ENCODE peak calls at places on chromosomes 4 and X, in eight cellular contexts. One of them, this sample, is unnamed.

GRCh38 chr4:4519296-4519898 is 22.5 kb downstream of the STX18 start:
- DNase-seq in H1: no peak
- DNase-seq in transverse colon: no peak
- DNase-seq in left cardiac atrium: no peak
- DNase-seq in stimulated activated CD4-positive, alpha-beta T cell treated with anti-CD3 and anti-CD28 coated beads, Interleukin-4, amount 100 ng/mL, for 4 hours: no peak
- DNase-seq in caudate nucleus: no peak
- DNase-seq in cardiac muscle cell: peak; percentile 23
- DNase-seq in psoas muscle: no peak
- DNase-seq in this sample: no peak

GRCh38 chr4:113683143-113683542 is 78.4 kb downstream of the CAMK2D start:
- DNase-seq in H1: no peak
- DNase-seq in transverse colon: peak; percentile 48
- DNase-seq in left cardiac atrium: no peak
- DNase-seq in stimulated activated CD4-positive, alpha-beta T cell treated with anti-CD3 and anti-CD28 coated beads, Interleukin-4, amount 100 ng/mL, for 4 hours: peak; percentile 61
- DNase-seq in caudate nucleus: no peak
- DNase-seq in cardiac muscle cell: no peak
- DNase-seq in psoas muscle: no peak
- DNase-seq in this sample: no peak

GRCh38 chr4:6474053-6474568 is 1.7 kb upstream of the PPP2R2C start:
- DNase-seq in H1: no peak
- DNase-seq in transverse colon: no peak
- DNase-seq in left cardiac atrium: no peak
- DNase-seq in stimulated activated CD4-positive, alpha-beta T cell treated with anti-CD3 and anti-CD28 coated beads, Interleukin-4, amount 100 ng/mL, for 4 hours: no peak
- DNase-seq in caudate nucleus: no peak
- DNase-seq in cardiac muscle cell: no peak
- DNase-seq in psoas muscle: no peak
- DNase-seq in this sample: peak; percentile 45

GRCh38 chrX:41688154-41688553 is 619 bp upstream of the GPR34 start:
- DNase-seq in H1: no peak
- DNase-seq in transverse colon: no peak
- DNase-seq in left cardiac atrium: no peak
- DNase-seq in stimulated activated CD4-positive, alpha-beta T cell treated with anti-CD3 and anti-CD28 coated beads, Interleukin-4, amount 100 ng/mL, for 4 hours: no peak
- DNase-seq in caudate nucleus: no peak
- DNase-seq in cardiac muscle cell: no peak
- DNase-seq in psoas muscle: no peak
- DNase-seq in this sample: no peak

GRCh38 chr4:163166041-163166579 is 580 bp downstream of the NAF1 start:
- DNase-seq in H1: no peak
- DNase-seq in transverse colon: peak; percentile 47
- DNase-seq in left cardiac atrium: peak; percentile 55
- DNase-seq in stimulated activated CD4-positive, alpha-beta T cell treated with anti-CD3 and anti-CD28 coated beads, Interleukin-4, amount 100 ng/mL, for 4 hours: peak; percentile 52
- DNase-seq in caudate nucleus: peak; percentile 63
- DNase-seq in cardiac muscle cell: peak; percentile 78
- DNase-seq in psoas muscle: peak; percentile 53
- DNase-seq in this sample: peak; percentile 59

GRCh38 chr4:86895692-86896488 is 3.7 kb upstream of the C4orf36 start:
- DNase-seq in H1: no peak
- DNase-seq in transverse colon: no peak
- DNase-seq in left cardiac atrium: no peak
- DNase-seq in stimulated activated CD4-positive, alpha-beta T cell treated with anti-CD3 and anti-CD28 coated beads, Interleukin-4, amount 100 ng/mL, for 4 hours: no peak
- DNase-seq in caudate nucleus: no peak
- DNase-seq in cardiac muscle cell: peak; percentile 79
- DNase-seq in psoas muscle: no peak
- DNase-seq in this sample: peak; percentile 21

GRCh38 chr4:54001558-54002365 is 62.6 kb downstream of the CHIC2 start:
- DNase-seq in H1: peak; percentile 5
- DNase-seq in transverse colon: no peak
- DNase-seq in left cardiac atrium: no peak
- DNase-seq in stimulated activated CD4-positive, alpha-beta T cell treated with anti-CD3 and anti-CD28 coated beads, Interleukin-4, amount 100 ng/mL, for 4 hours: no peak
- DNase-seq in caudate nucleus: no peak
- DNase-seq in cardiac muscle cell: no peak
- DNase-seq in psoas muscle: no peak
- DNase-seq in this sample: no peak

GRCh38 chrX:55738969-55739368 is 21.4 kb downstream of the RRAGB start:
- DNase-seq in H1: no peak
- DNase-seq in transverse colon: no peak
- DNase-seq in left cardiac atrium: no peak
- DNase-seq in stimulated activated CD4-positive, alpha-beta T cell treated with anti-CD3 and anti-CD28 coated beads, Interleukin-4, amount 100 ng/mL, for 4 hours: no peak
- DNase-seq in caudate nucleus: no peak
- DNase-seq in cardiac muscle cell: no peak
- DNase-seq in psoas muscle: no peak
- DNase-seq in this sample: no peak

GRCh38 chrX:47574609-47575325 is 7.5 kb upstream of the TIMP1 start:
- DNase-seq in H1: no peak
- DNase-seq in transverse colon: no peak
- DNase-seq in left cardiac atrium: no peak
- DNase-seq in stimulated activated CD4-positive, alpha-beta T cell treated with anti-CD3 and anti-CD28 coated beads, Interleukin-4, amount 100 ng/mL, for 4 hours: no peak
- DNase-seq in caudate nucleus: no peak
- DNase-seq in cardiac muscle cell: peak; percentile 47
- DNase-seq in psoas muscle: no peak
- DNase-seq in this sample: no peak

GRCh38 chr4:152970102-152970820 is 34.1 kb downstream of the FHDC1 start:
- DNase-seq in H1: no peak
- DNase-seq in transverse colon: no peak
- DNase-seq in left cardiac atrium: no peak
- DNase-seq in stimulated activated CD4-positive, alpha-beta T cell treated with anti-CD3 and anti-CD28 coated beads, Interleukin-4, amount 100 ng/mL, for 4 hours: no peak
- DNase-seq in caudate nucleus: no peak
- DNase-seq in cardiac muscle cell: no peak
- DNase-seq in psoas muscle: no peak
- DNase-seq in this sample: no peak

GRCh38 chrX:13266641-13267420 is 53.0 kb downstream of the ATXN3L start:
- DNase-seq in H1: no peak
- DNase-seq in transverse colon: no peak
- DNase-seq in left cardiac atrium: no peak
- DNase-seq in stimulated activated CD4-positive, alpha-beta T cell treated with anti-CD3 and anti-CD28 coated beads, Interleukin-4, amount 100 ng/mL, for 4 hours: no peak
- DNase-seq in caudate nucleus: no peak
- DNase-seq in cardiac muscle cell: no peak
- DNase-seq in psoas muscle: no peak
- DNase-seq in this sample: no peak

GRCh38 chr4:66927937-66928336 is 617.4 kb downstream of the CENPC start:
- DNase-seq in H1: no peak
- DNase-seq in transverse colon: no peak
- DNase-seq in left cardiac atrium: no peak
- DNase-seq in stimulated activated CD4-positive, alpha-beta T cell treated with anti-CD3 and anti-CD28 coated beads, Interleukin-4, amount 100 ng/mL, for 4 hours: no peak
- DNase-seq in caudate nucleus: no peak
- DNase-seq in cardiac muscle cell: peak; percentile 69
- DNase-seq in psoas muscle: no peak
- DNase-seq in this sample: no peak

GRCh38 chr4:164874791-164875190 is 2.2 kb upstream of the APELA start:
- DNase-seq in H1: no peak
- DNase-seq in transverse colon: no peak
- DNase-seq in left cardiac atrium: no peak
- DNase-seq in stimulated activated CD4-positive, alpha-beta T cell treated with anti-CD3 and anti-CD28 coated beads, Interleukin-4, amount 100 ng/mL, for 4 hours: no peak
- DNase-seq in caudate nucleus: no peak
- DNase-seq in cardiac muscle cell: no peak
- DNase-seq in psoas muscle: no peak
- DNase-seq in this sample: no peak

GRCh38 chrX:118574666-118575065 is 79.1 kb downstream of the DOCK11 start:
- DNase-seq in H1: no peak
- DNase-seq in transverse colon: no peak
- DNase-seq in left cardiac atrium: no peak
- DNase-seq in stimulated activated CD4-positive, alpha-beta T cell treated with anti-CD3 and anti-CD28 coated beads, Interleukin-4, amount 100 ng/mL, for 4 hours: no peak
- DNase-seq in caudate nucleus: no peak
- DNase-seq in cardiac muscle cell: no peak
- DNase-seq in psoas muscle: no peak
- DNase-seq in this sample: no peak

GRCh38 chr4:3250956-3251690 is 2.2 kb downstream of the MSANTD1 start:
- DNase-seq in H1: no peak
- DNase-seq in transverse colon: no peak
- DNase-seq in left cardiac atrium: peak; percentile 10
- DNase-seq in stimulated activated CD4-positive, alpha-beta T cell treated with anti-CD3 and anti-CD28 coated beads, Interleukin-4, amount 100 ng/mL, for 4 hours: no peak
- DNase-seq in caudate nucleus: no peak
- DNase-seq in cardiac muscle cell: no peak
- DNase-seq in psoas muscle: peak; percentile 11
- DNase-seq in this sample: no peak

GRCh38 chrX:67555578-67556203 is 11.9 kb downstream of the AR start:
- DNase-seq in H1: no peak
- DNase-seq in transverse colon: peak; percentile 19
- DNase-seq in left cardiac atrium: peak; percentile 23
- DNase-seq in stimulated activated CD4-positive, alpha-beta T cell treated with anti-CD3 and anti-CD28 coated beads, Interleukin-4, amount 100 ng/mL, for 4 hours: no peak
- DNase-seq in caudate nucleus: no peak
- DNase-seq in cardiac muscle cell: peak; percentile 26
- DNase-seq in psoas muscle: peak; percentile 20
- DNase-seq in this sample: peak; percentile 18